ENCODE peak calls at places on chromosome 16, in nine cellular contexts. I, C, S, G, X, K, W, V and Z are unnamed samples.

GRCh38 chr16:4123617-4124300 is 7.5 kb upstream of the ADCY9 start:
- DNase-seq in I (no peak), C (no peak), S (no peak), G (peak), X (no peak), K (no peak), W (no peak), V (no peak), Z (peak)

GRCh38 chr16:82801361-82801760 is 174.6 kb downstream of the CDH13 start:
- DNase-seq in I (no peak), C (no peak), S (no peak), G (no peak), X (no peak), K (no peak), W (peak), V (peak), Z (no peak)

GRCh38 chr16:35011-35775 is 18.2 kb downstream of the POLR3K start:
- DNase-seq in I (no peak), C (peak), S (no peak), G (no peak), X (peak), K (peak), W (no peak), V (no peak), Z (no peak)

GRCh38 chr16:52051773-52052172 is 495.2 kb downstream of the TOX3 start:
- DNase-seq in I (no peak), C (no peak), S (no peak), G (no peak), X (no peak), K (no peak), W (no peak), V (no peak), Z (no peak)

GRCh38 chr16:229731-230281 is 557 bp upstream of the LUC7L start:
- DNase-seq in I (peak), C (no peak), S (no peak), G (no peak), X (no peak), K (no peak), W (no peak), V (no peak), Z (no peak)

GRCh38 chr16:28923231-28923587 is 1.8 kb downstream of the RABEP2 start:
- DNase-seq in I (no peak), C (no peak), S (no peak), G (no peak), X (no peak), K (no peak), W (no peak), V (no peak), Z (no peak)

GRCh38 chr16:1712791-1713261 is 6.8 kb downstream of the MAPK8IP3 start:
- DNase-seq in I (no peak), C (no peak), S (no peak), G (peak), X (no peak), K (no peak), W (peak), V (no peak), Z (no peak)

GRCh38 chr16:56192644-56192960 is 1.3 kb downstream of the GNAO1 start:
- DNase-seq in I (no peak), C (no peak), S (no peak), G (no peak), X (no peak), K (no peak), W (no peak), V (no peak), Z (no peak)

GRCh38 chr16:66304961-66305360 is 61.5 kb upstream of the CDH5 start:
- DNase-seq in I (no peak), C (no peak), S (no peak), G (no peak), X (peak), K (no peak), W (no peak), V (no peak), Z (no peak)

GRCh38 chr16:12413393-12413792 is 390.3 kb downstream of the CPPED1 start:
- DNase-seq in I (no peak), C (no peak), S (no peak), G (no peak), X (no peak), K (no peak), W (no peak), V (no peak), Z (no peak)

GRCh38 chr16:79484237-79484636 is 116.3 kb downstream of the MAF start:
- DNase-seq in I (no peak), C (no peak), S (no peak), G (no peak), X (no peak), K (no peak), W (no peak), V (no peak), Z (peak)

GRCh38 chr16:67842509-67843342 is 606 bp downstream of the THAP11 start:
- DNase-seq in I (peak), C (peak), S (peak), G (peak), X (peak), K (peak), W (peak), V (peak), Z (no peak)

GRCh38 chr16:8199390-8199789 is 390.9 kb downstream of the TMEM114 start:
- DNase-seq in I (no peak), C (no peak), S (no peak), G (no peak), X (no peak), K (no peak), W (no peak), V (no peak), Z (no peak)

GRCh38 chr16:49674255-49674980 is 181.5 kb downstream of the ZNF423 start:
- DNase-seq in I (no peak), C (no peak), S (no peak), G (no peak), X (no peak), K (no peak), W (no peak), V (no peak), Z (no peak)

GRCh38 chr16:69691980-69692911 is 34.1 kb downstream of the NQO1 start:
- DNase-seq in I (no peak), C (no peak), S (no peak), G (peak), X (no peak), K (no peak), W (no peak), V (peak), Z (no peak)

GRCh38 chr16:81321537-81321936 is 6.8 kb downstream of the GAN start:
- DNase-seq in I (no peak), C (no peak), S (no peak), G (no peak), X (no peak), K (no peak), W (no peak), V (no peak), Z (no peak)